ENCODE peak calls at places on chromosome 19, in ten cellular contexts. One of them, this sample, is unnamed.

GRCh38 chr19:35509861-35510625 is 3.4 kb downstream of the DMKN start:
- DNase-seq in GM12865: peak
- DNase-seq in SK-N-MC: no peak
- DNase-seq in A549: peak
- DNase-seq in AG09309: no peak
- DNase-seq in psoas muscle: peak
- DNase-seq in CD8-positive, alpha-beta T cell: peak
- DNase-seq in neural progenitor cell: peak
- DNase-seq in cardiac fibroblast: peak
- DNase-seq in BJ: no peak
- DNase-seq in this sample: peak

GRCh38 chr19:1233361-1233667 is 4.5 kb downstream of the CBARP start:
- DNase-seq in AG09309: no peak
- DNase-seq in psoas muscle: no peak
- DNase-seq in cardiac fibroblast: no peak
- DNase-seq in BJ: no peak
- DNase-seq in SK-N-MC: no peak
- DNase-seq in A549: no peak
- DNase-seq in neural progenitor cell: no peak
- DNase-seq in CD8-positive, alpha-beta T cell: no peak
- DNase-seq in GM12865: no peak
- DNase-seq in this sample: no peak

GRCh38 chr19:14686411-14686810 is 3.4 kb upstream of the ZNF333 start:
- DNase-seq in BJ: no peak
- DNase-seq in neural progenitor cell: peak
- DNase-seq in GM12865: peak
- DNase-seq in A549: peak
- DNase-seq in cardiac fibroblast: peak
- DNase-seq in CD8-positive, alpha-beta T cell: peak
- DNase-seq in psoas muscle: no peak
- DNase-seq in AG09309: no peak
- DNase-seq in SK-N-MC: no peak
- DNase-seq in this sample: peak

GRCh38 chr19:1853295-1854031 is 5.2 kb upstream of the REXO1 start:
- DNase-seq in BJ: no peak
- DNase-seq in SK-N-MC: no peak
- DNase-seq in neural progenitor cell: peak
- DNase-seq in psoas muscle: peak
- DNase-seq in CD8-positive, alpha-beta T cell: peak
- DNase-seq in A549: peak
- DNase-seq in cardiac fibroblast: peak
- DNase-seq in AG09309: no peak
- DNase-seq in GM12865: peak
- DNase-seq in this sample: peak

GRCh38 chr19:1860133-1860775 is 3.1 kb downstream of the KLF16 start:
- DNase-seq in neural progenitor cell: peak
- DNase-seq in A549: peak
- DNase-seq in SK-N-MC: no peak
- DNase-seq in BJ: no peak
- DNase-seq in cardiac fibroblast: peak
- DNase-seq in AG09309: no peak
- DNase-seq in GM12865: peak
- DNase-seq in psoas muscle: peak
- DNase-seq in CD8-positive, alpha-beta T cell: peak
- DNase-seq in this sample: peak

GRCh38 chr19:390386-391198 is 18.4 kb downstream of the C2CD4C start:
- DNase-seq in GM12865: no peak
- DNase-seq in CD8-positive, alpha-beta T cell: no peak
- DNase-seq in SK-N-MC: no peak
- DNase-seq in AG09309: no peak
- DNase-seq in neural progenitor cell: no peak
- DNase-seq in A549: no peak
- DNase-seq in BJ: no peak
- DNase-seq in cardiac fibroblast: no peak
- DNase-seq in psoas muscle: no peak
- DNase-seq in this sample: no peak

GRCh38 chr19:2194513-2195078 is 30.9 kb downstream of the DOT1L start:
- DNase-seq in CD8-positive, alpha-beta T cell: no peak
- DNase-seq in SK-N-MC: no peak
- DNase-seq in psoas muscle: no peak
- DNase-seq in GM12865: no peak
- DNase-seq in A549: no peak
- DNase-seq in BJ: no peak
- DNase-seq in cardiac fibroblast: no peak
- DNase-seq in neural progenitor cell: no peak
- DNase-seq in AG09309: no peak
- DNase-seq in this sample: no peak

GRCh38 chr19:33373701-33374405 is at the start of gene CEBPG:
- DNase-seq in CD8-positive, alpha-beta T cell: peak
- DNase-seq in BJ: no peak
- DNase-seq in A549: no peak
- DNase-seq in psoas muscle: peak
- DNase-seq in cardiac fibroblast: peak
- DNase-seq in GM12865: peak
- DNase-seq in neural progenitor cell: peak
- DNase-seq in AG09309: no peak
- DNase-seq in SK-N-MC: no peak
- DNase-seq in this sample: peak

GRCh38 chr19:37467608-37468090 is 405 bp upstream of the ZNF569 start:
- DNase-seq in GM12865: no peak
- DNase-seq in neural progenitor cell: no peak
- DNase-seq in SK-N-MC: no peak
- DNase-seq in cardiac fibroblast: no peak
- DNase-seq in BJ: no peak
- DNase-seq in AG09309: no peak
- DNase-seq in A549: no peak
- DNase-seq in psoas muscle: no peak
- DNase-seq in CD8-positive, alpha-beta T cell: no peak
- DNase-seq in this sample: no peak

GRCh38 chr19:35760711-35761349 is 2.9 kb downstream of the PROSER3 start:
- DNase-seq in GM12865: no peak
- DNase-seq in AG09309: no peak
- DNase-seq in psoas muscle: no peak
- DNase-seq in neural progenitor cell: peak
- DNase-seq in BJ: no peak
- DNase-seq in SK-N-MC: no peak
- DNase-seq in CD8-positive, alpha-beta T cell: no peak
- DNase-seq in A549: peak
- DNase-seq in cardiac fibroblast: no peak
- DNase-seq in this sample: no peak

GRCh38 chr19:19558055-19558454 is 20.0 kb downstream of the CILP2 start:
- DNase-seq in GM12865: peak
- DNase-seq in A549: no peak
- DNase-seq in SK-N-MC: no peak
- DNase-seq in BJ: no peak
- DNase-seq in cardiac fibroblast: no peak
- DNase-seq in CD8-positive, alpha-beta T cell: no peak
- DNase-seq in psoas muscle: no peak
- DNase-seq in neural progenitor cell: no peak
- DNase-seq in AG09309: no peak
- DNase-seq in this sample: no peak

GRCh38 chr19:20278342-20278741 is 111.3 kb downstream of the ZNF486 start:
- DNase-seq in BJ: no peak
- DNase-seq in A549: no peak
- DNase-seq in SK-N-MC: no peak
- DNase-seq in psoas muscle: no peak
- DNase-seq in CD8-positive, alpha-beta T cell: no peak
- DNase-seq in AG09309: no peak
- DNase-seq in neural progenitor cell: peak
- DNase-seq in cardiac fibroblast: peak
- DNase-seq in GM12865: peak
- DNase-seq in this sample: no peak

GRCh38 chr19:12843999-12844732 is 5.9 kb downstream of the MAST1 start:
- DNase-seq in A549: no peak
- DNase-seq in neural progenitor cell: no peak
- DNase-seq in AG09309: no peak
- DNase-seq in psoas muscle: no peak
- DNase-seq in GM12865: no peak
- DNase-seq in cardiac fibroblast: no peak
- DNase-seq in SK-N-MC: no peak
- DNase-seq in CD8-positive, alpha-beta T cell: no peak
- DNase-seq in BJ: no peak
- DNase-seq in this sample: no peak

GRCh38 chr19:14147797-14148605 is 11.6 kb upstream of the ASF1B start:
- DNase-seq in GM12865: peak
- DNase-seq in AG09309: no peak
- DNase-seq in BJ: no peak
- DNase-seq in SK-N-MC: no peak
- DNase-seq in cardiac fibroblast: peak
- DNase-seq in CD8-positive, alpha-beta T cell: peak
- DNase-seq in A549: peak
- DNase-seq in psoas muscle: peak
- DNase-seq in neural progenitor cell: peak
- DNase-seq in this sample: peak

DNA sequence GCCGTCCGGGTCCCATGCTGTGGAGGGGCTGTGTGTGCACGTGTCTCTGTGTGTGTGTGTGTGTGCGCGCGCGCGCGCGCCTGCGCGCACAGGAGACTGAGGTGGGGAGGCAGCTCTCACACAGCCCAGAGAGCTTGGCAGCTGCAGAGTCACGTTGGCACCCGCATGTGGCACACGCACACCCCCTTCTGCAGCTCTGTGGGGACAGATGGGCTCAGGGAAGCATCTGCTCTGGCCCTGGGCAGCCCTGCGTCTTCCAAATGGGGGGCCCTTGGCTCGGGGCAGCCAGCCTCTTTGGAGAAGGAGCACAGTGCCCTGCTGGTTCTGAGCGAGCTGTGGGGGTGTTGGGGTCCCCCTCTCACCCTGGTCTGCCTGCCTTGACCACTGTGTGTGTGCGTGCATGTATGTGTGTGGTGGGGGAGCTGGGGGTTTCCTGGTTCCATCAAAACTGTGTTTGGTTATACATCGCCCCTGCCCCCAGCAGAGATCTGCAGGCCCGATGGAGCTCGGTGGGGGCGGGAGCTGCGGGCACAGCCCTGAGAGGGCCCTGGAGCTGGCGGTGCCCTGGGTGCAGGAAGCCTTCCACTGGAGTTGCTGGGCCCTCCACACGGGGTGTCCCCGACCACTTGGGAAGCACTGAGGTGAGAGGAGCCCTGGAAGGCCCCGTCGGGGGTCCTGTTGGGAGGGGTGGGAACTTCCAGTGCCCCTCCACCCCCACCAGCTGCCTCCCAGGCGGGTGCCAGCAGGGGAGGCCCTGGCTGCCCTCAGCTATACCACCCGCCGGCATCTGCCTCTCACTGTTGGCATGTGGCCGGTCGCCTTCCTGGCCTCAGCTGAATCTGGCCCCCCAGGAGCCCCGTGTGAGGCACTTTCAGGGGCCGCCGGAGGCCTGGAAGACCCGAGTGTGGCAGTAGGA is 67.2 kb downstream of the KDM4B start:
- DNase-seq in A549: no peak
- DNase-seq in CD8-positive, alpha-beta T cell: no peak
- DNase-seq in BJ: no peak
- DNase-seq in psoas muscle: no peak
- DNase-seq in GM12865: no peak
- DNase-seq in cardiac fibroblast: no peak
- DNase-seq in SK-N-MC: no peak
- DNase-seq in neural progenitor cell: no peak
- DNase-seq in AG09309: no peak
- DNase-seq in this sample: no peak
- H3K4me3 ChIP-seq in A549: no peak
- H3K4me3 ChIP-seq in CD8-positive, alpha-beta T cell: no peak
- H3K4me3 ChIP-seq in BJ: no peak
- H3K4me3 ChIP-seq in psoas muscle: peak
- H3K4me3 ChIP-seq in GM12865: no peak
- H3K4me3 ChIP-seq in cardiac fibroblast: no peak
- H3K4me3 ChIP-seq in SK-N-MC: peak
- H3K4me3 ChIP-seq in neural progenitor cell: no peak
- H3K4me3 ChIP-seq in AG09309: no peak
- H3K4me3 ChIP-seq in this sample: no peak

GRCh38 chr19:46412034-46412982 is 1.1 kb downstream of the CCDC8 start:
- DNase-seq in cardiac fibroblast: no peak
- DNase-seq in BJ: no peak
- DNase-seq in neural progenitor cell: peak
- DNase-seq in A549: no peak
- DNase-seq in AG09309: no peak
- DNase-seq in GM12865: no peak
- DNase-seq in CD8-positive, alpha-beta T cell: no peak
- DNase-seq in SK-N-MC: no peak
- DNase-seq in psoas muscle: peak
- DNase-seq in this sample: no peak
- H3K4me3 ChIP-seq in cardiac fibroblast: peak
- H3K4me3 ChIP-seq in BJ: peak
- H3K4me3 ChIP-seq in neural progenitor cell: peak
- H3K4me3 ChIP-seq in A549: no peak
- H3K4me3 ChIP-seq in AG09309: peak
- H3K4me3 ChIP-seq in GM12865: no peak
- H3K4me3 ChIP-seq in CD8-positive, alpha-beta T cell: no peak
- H3K4me3 ChIP-seq in SK-N-MC: peak
- H3K4me3 ChIP-seq in psoas muscle: peak
- H3K4me3 ChIP-seq in this sample: peak

GRCh38 chr19:55178781-55179569 is 1.1 kb downstream of the SYT5 start:
- DNase-seq in BJ: no peak
- DNase-seq in GM12865: peak
- DNase-seq in AG09309: no peak
- DNase-seq in SK-N-MC: no peak
- DNase-seq in A549: peak
- DNase-seq in cardiac fibroblast: peak
- DNase-seq in psoas muscle: peak
- DNase-seq in neural progenitor cell: peak
- DNase-seq in CD8-positive, alpha-beta T cell: peak
- DNase-seq in this sample: peak
- H3K4me3 ChIP-seq in BJ: peak
- H3K4me3 ChIP-seq in GM12865: peak
- H3K4me3 ChIP-seq in AG09309: peak
- H3K4me3 ChIP-seq in SK-N-MC: peak
- H3K4me3 ChIP-seq in A549: peak
- H3K4me3 ChIP-seq in cardiac fibroblast: peak
- H3K4me3 ChIP-seq in psoas muscle: peak
- H3K4me3 ChIP-seq in neural progenitor cell: peak
- H3K4me3 ChIP-seq in CD8-positive, alpha-beta T cell: peak
- H3K4me3 ChIP-seq in this sample: peak

DNA sequence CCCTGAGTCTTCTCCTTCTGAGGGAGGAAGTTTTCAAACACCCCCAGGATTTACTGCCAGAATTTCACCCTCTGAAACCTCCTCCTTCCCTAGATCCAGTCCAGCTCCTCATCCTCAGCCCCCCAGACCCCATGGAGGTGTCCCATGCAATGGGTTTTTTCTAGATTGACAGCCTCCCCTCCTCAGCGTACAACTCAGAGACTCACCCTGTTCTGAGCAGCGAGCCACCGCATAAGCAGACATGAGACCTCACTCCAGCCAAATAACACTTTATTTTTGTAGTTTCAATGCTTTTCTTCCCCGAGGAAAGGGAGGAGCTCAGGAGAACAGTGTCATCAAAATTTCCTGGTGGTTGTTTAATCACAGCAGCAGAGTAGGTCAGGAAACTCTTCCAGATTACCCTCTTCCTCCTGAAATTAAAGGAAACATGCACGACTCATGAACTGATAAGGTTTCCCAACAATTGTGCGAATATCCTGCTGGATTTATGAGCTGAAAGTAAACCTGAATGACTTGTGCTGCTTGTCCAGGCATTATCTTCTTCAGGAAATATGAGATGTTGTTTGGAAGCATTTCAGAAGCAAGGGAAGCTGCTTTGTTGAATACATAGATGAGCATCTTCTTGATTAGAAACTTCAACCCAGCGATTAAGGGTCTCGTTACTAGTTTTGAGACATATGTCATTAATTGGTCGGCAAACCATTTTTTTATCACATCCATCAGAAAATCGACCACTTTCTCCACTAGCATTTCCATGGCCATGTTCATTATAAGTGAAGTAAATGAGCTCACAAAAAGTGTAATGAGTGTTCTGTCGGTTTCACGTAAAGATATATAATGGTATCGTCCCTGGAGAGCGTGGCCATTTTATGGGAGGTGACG is 36.2 kb downstream of the ERICH4 start:
- DNase-seq in SK-N-MC: no peak
- DNase-seq in AG09309: no peak
- DNase-seq in BJ: no peak
- DNase-seq in A549: no peak
- DNase-seq in psoas muscle: no peak
- DNase-seq in neural progenitor cell: no peak
- DNase-seq in CD8-positive, alpha-beta T cell: no peak
- DNase-seq in cardiac fibroblast: peak
- DNase-seq in GM12865: no peak
- DNase-seq in this sample: no peak
- H3K4me3 ChIP-seq in SK-N-MC: no peak
- H3K4me3 ChIP-seq in AG09309: no peak
- H3K4me3 ChIP-seq in BJ: no peak
- H3K4me3 ChIP-seq in A549: no peak
- H3K4me3 ChIP-seq in psoas muscle: peak
- H3K4me3 ChIP-seq in neural progenitor cell: no peak
- H3K4me3 ChIP-seq in CD8-positive, alpha-beta T cell: no peak
- H3K4me3 ChIP-seq in cardiac fibroblast: no peak
- H3K4me3 ChIP-seq in GM12865: no peak
- H3K4me3 ChIP-seq in this sample: no peak

This sample was measured in IMR-90.